ENCODE peak calls at places on chromosome 11, in nine cellular contexts. One of them, this sample, is unnamed. For H3K27me3, the result is how much of the 10 kb centered on the place peaks cover.

GRCh38 chr11:32029721-32030120 is 61.2 kb upstream of the RCN1 start:
- DNase-seq in ovary: no peak
- DNase-seq in CD8-positive, alpha-beta T cell: no peak
- DNase-seq in mammary epithelial cell: no peak
- DNase-seq in cardiac muscle cell: peak
- DNase-seq in heart right ventricle: no peak
- DNase-seq in brain microvascular endothelial cell: no peak
- DNase-seq in IMR-90: no peak
- DNase-seq in sigmoid colon: no peak
- DNase-seq in this sample: no peak

GRCh38 chr11:134332189-134332631 is 422 bp downstream of the GLB1L2 start:
- DNase-seq in ovary: no peak
- DNase-seq in CD8-positive, alpha-beta T cell: no peak
- DNase-seq in mammary epithelial cell: no peak
- DNase-seq in cardiac muscle cell: no peak
- DNase-seq in heart right ventricle: no peak
- DNase-seq in brain microvascular endothelial cell: no peak
- DNase-seq in IMR-90: no peak
- DNase-seq in sigmoid colon: peak
- DNase-seq in this sample: no peak

GRCh38 chr11:108886608-108887007 is 221.7 kb downstream of the DDX10 start:
- DNase-seq in ovary: no peak
- DNase-seq in CD8-positive, alpha-beta T cell: no peak
- DNase-seq in mammary epithelial cell: no peak
- DNase-seq in cardiac muscle cell: no peak
- DNase-seq in heart right ventricle: no peak
- DNase-seq in brain microvascular endothelial cell: peak
- DNase-seq in IMR-90: peak
- DNase-seq in sigmoid colon: no peak
- DNase-seq in this sample: no peak

GRCh38 chr11:70656293-70656692 is 258.0 kb downstream of the CTTN start:
- DNase-seq in ovary: no peak
- DNase-seq in CD8-positive, alpha-beta T cell: no peak
- DNase-seq in mammary epithelial cell: no peak
- DNase-seq in cardiac muscle cell: no peak
- DNase-seq in heart right ventricle: no peak
- DNase-seq in brain microvascular endothelial cell: no peak
- DNase-seq in IMR-90: no peak
- DNase-seq in sigmoid colon: no peak
- DNase-seq in this sample: no peak

GRCh38 chr11:111532365-111532709 is 8.2 kb upstream of the LAYN start:
- DNase-seq in ovary: no peak
- DNase-seq in CD8-positive, alpha-beta T cell: no peak
- DNase-seq in mammary epithelial cell: peak
- DNase-seq in cardiac muscle cell: no peak
- DNase-seq in heart right ventricle: no peak
- DNase-seq in brain microvascular endothelial cell: no peak
- DNase-seq in IMR-90: no peak
- DNase-seq in sigmoid colon: no peak
- DNase-seq in this sample: no peak

GRCh38 chr11:123544631-123545375 is 109.6 kb downstream of the SCN3B start:
- DNase-seq in ovary: no peak
- DNase-seq in CD8-positive, alpha-beta T cell: no peak
- DNase-seq in mammary epithelial cell: no peak
- DNase-seq in cardiac muscle cell: no peak
- DNase-seq in heart right ventricle: peak
- DNase-seq in brain microvascular endothelial cell: no peak
- DNase-seq in IMR-90: no peak
- DNase-seq in sigmoid colon: no peak
- DNase-seq in this sample: no peak

GRCh38 chr11:115665958-115666357 is 161.7 kb upstream of the CADM1 start:
- DNase-seq in ovary: no peak
- DNase-seq in CD8-positive, alpha-beta T cell: no peak
- DNase-seq in mammary epithelial cell: no peak
- DNase-seq in cardiac muscle cell: no peak
- DNase-seq in heart right ventricle: no peak
- DNase-seq in brain microvascular endothelial cell: no peak
- DNase-seq in IMR-90: peak
- DNase-seq in sigmoid colon: peak
- DNase-seq in this sample: no peak

GRCh38 chr11:65298655-65299179 is 15.9 kb upstream of the CDC42EP2 start:
- DNase-seq in ovary: peak
- DNase-seq in CD8-positive, alpha-beta T cell: no peak
- DNase-seq in mammary epithelial cell: no peak
- DNase-seq in cardiac muscle cell: peak
- DNase-seq in heart right ventricle: peak
- DNase-seq in brain microvascular endothelial cell: peak
- DNase-seq in IMR-90: peak
- DNase-seq in sigmoid colon: peak
- DNase-seq in this sample: no peak

GRCh38 chr11:27471067-27471587 is 1.5 kb downstream of the LGR4 start:
- DNase-seq in ovary: no peak
- DNase-seq in CD8-positive, alpha-beta T cell: no peak
- DNase-seq in mammary epithelial cell: peak
- DNase-seq in cardiac muscle cell: no peak
- DNase-seq in heart right ventricle: no peak
- DNase-seq in brain microvascular endothelial cell: no peak
- DNase-seq in IMR-90: no peak
- DNase-seq in sigmoid colon: no peak
- DNase-seq in this sample: no peak

GRCh38 chr11:69369945-69370344 is 76.0 kb downstream of the MYEOV start:
- DNase-seq in ovary: no peak
- DNase-seq in CD8-positive, alpha-beta T cell: no peak
- DNase-seq in mammary epithelial cell: no peak
- DNase-seq in cardiac muscle cell: no peak
- DNase-seq in heart right ventricle: peak
- DNase-seq in brain microvascular endothelial cell: no peak
- DNase-seq in IMR-90: no peak
- DNase-seq in sigmoid colon: no peak
- DNase-seq in this sample: no peak

GRCh38 chr11:75349540-75350116 is 1.8 kb downstream of the ARRB1 start:
- DNase-seq in ovary: no peak
- DNase-seq in CD8-positive, alpha-beta T cell: no peak
- DNase-seq in mammary epithelial cell: no peak
- DNase-seq in cardiac muscle cell: no peak
- DNase-seq in heart right ventricle: no peak
- DNase-seq in brain microvascular endothelial cell: no peak
- DNase-seq in IMR-90: no peak
- DNase-seq in sigmoid colon: peak
- DNase-seq in this sample: no peak

GRCh38 chr11:44235765-44236201 is 74.2 kb downstream of the ALX4 start:
- DNase-seq in ovary: no peak
- DNase-seq in CD8-positive, alpha-beta T cell: no peak
- DNase-seq in mammary epithelial cell: no peak
- DNase-seq in cardiac muscle cell: peak
- DNase-seq in heart right ventricle: no peak
- DNase-seq in brain microvascular endothelial cell: no peak
- DNase-seq in IMR-90: peak
- DNase-seq in sigmoid colon: no peak
- DNase-seq in this sample: no peak

GRCh38 chr11:73516080-73516479 is 81.8 kb downstream of the FAM168A start:
- DNase-seq in ovary: no peak
- DNase-seq in CD8-positive, alpha-beta T cell: no peak
- DNase-seq in mammary epithelial cell: no peak
- DNase-seq in cardiac muscle cell: no peak
- DNase-seq in heart right ventricle: no peak
- DNase-seq in brain microvascular endothelial cell: no peak
- DNase-seq in IMR-90: no peak
- DNase-seq in sigmoid colon: no peak
- DNase-seq in this sample: no peak

GRCh38 chr11:35367491-35367890 is 51.9 kb downstream of the SLC1A2 start:
- DNase-seq in ovary: no peak
- DNase-seq in CD8-positive, alpha-beta T cell: no peak
- DNase-seq in mammary epithelial cell: no peak
- DNase-seq in cardiac muscle cell: peak
- DNase-seq in heart right ventricle: peak
- DNase-seq in brain microvascular endothelial cell: peak
- DNase-seq in IMR-90: peak
- DNase-seq in sigmoid colon: no peak
- DNase-seq in this sample: no peak

GRCh38 chr11:63888170-63889086 is 28.5 kb downstream of the RCOR2 start:
- DNase-seq in ovary: peak
- DNase-seq in CD8-positive, alpha-beta T cell: peak
- DNase-seq in mammary epithelial cell: peak
- DNase-seq in cardiac muscle cell: peak
- DNase-seq in heart right ventricle: peak
- DNase-seq in brain microvascular endothelial cell: peak
- DNase-seq in IMR-90: peak
- DNase-seq in sigmoid colon: peak
- DNase-seq in this sample: peak

GRCh38 chr11:102345923-102346322 is 1.1 kb upstream of the BIRC2 start:
- DNase-seq in ovary: no peak
- DNase-seq in CD8-positive, alpha-beta T cell: no peak
- DNase-seq in mammary epithelial cell: peak
- DNase-seq in cardiac muscle cell: peak
- DNase-seq in heart right ventricle: no peak
- DNase-seq in brain microvascular endothelial cell: peak
- DNase-seq in IMR-90: peak
- DNase-seq in sigmoid colon: no peak
- DNase-seq in this sample: no peak

GRCh38 chr11:119704849-119705248 is 24.2 kb downstream of the NECTIN1 start:
- DNase-seq in ovary: no peak
- DNase-seq in CD8-positive, alpha-beta T cell: no peak
- DNase-seq in mammary epithelial cell: no peak
- DNase-seq in cardiac muscle cell: no peak
- DNase-seq in heart right ventricle: no peak
- DNase-seq in brain microvascular endothelial cell: no peak
- DNase-seq in IMR-90: no peak
- DNase-seq in sigmoid colon: no peak
- DNase-seq in this sample: no peak

DNA sequence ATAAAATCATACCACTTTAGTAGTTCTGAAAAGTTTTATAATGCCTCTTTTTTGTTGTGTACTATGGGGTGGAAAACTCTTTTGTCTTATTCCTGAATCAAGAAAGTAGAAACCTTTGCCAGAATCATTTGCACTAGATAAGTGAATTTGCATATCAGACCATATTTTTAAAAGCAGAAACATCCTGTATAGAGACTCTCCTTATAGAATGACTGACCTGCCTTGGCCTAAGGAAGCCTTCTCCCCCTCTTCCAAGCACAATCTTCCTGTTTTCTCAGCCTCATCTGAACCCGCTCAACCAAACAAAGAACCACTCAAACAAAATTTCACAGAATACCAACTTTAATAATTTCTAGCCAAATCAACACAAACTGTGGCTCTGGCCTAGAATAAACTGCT is 60.3 kb downstream of the SIK3 start:
- DNase-seq in ovary: no peak
- DNase-seq in CD8-positive, alpha-beta T cell: no peak
- DNase-seq in mammary epithelial cell: no peak
- DNase-seq in cardiac muscle cell: no peak
- DNase-seq in heart right ventricle: no peak
- DNase-seq in brain microvascular endothelial cell: no peak
- DNase-seq in IMR-90: no peak
- DNase-seq in sigmoid colon: no peak
- DNase-seq in this sample: no peak
- H3K27ac ChIP-seq in ovary: no peak
- H3K27ac ChIP-seq in CD8-positive, alpha-beta T cell: no peak
- H3K27ac ChIP-seq in mammary epithelial cell: no peak
- H3K27ac ChIP-seq in cardiac muscle cell: peak
- H3K27ac ChIP-seq in heart right ventricle: no peak
- H3K27ac ChIP-seq in brain microvascular endothelial cell: no peak
- H3K27ac ChIP-seq in IMR-90: no peak
- H3K27ac ChIP-seq in sigmoid colon: no peak
- H3K27ac ChIP-seq in this sample: no peak

DNA sequence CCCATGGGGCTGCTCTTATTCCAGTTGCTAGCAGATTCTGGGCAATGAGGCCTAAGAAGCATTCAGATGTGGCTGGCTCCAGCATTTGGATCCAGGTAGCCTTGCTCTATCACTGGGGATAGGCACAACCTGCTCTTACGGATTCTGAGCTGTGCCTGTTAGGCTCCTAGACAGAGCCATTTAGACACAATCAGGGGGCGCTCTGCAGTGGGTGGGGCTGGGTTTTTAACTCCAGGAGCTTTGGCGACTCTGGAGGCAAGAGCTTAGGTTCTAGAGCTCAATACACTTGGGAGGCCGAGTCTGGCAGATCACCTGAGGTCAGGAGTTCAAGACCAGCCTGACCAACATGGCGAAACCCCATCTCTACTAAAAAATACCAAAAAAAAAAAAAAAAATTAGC is 32.0 kb downstream of the KCNC1 start:
- DNase-seq in ovary: no peak
- DNase-seq in CD8-positive, alpha-beta T cell: no peak
- DNase-seq in mammary epithelial cell: no peak
- DNase-seq in cardiac muscle cell: no peak
- DNase-seq in heart right ventricle: no peak
- DNase-seq in brain microvascular endothelial cell: no peak
- DNase-seq in IMR-90: no peak
- DNase-seq in sigmoid colon: no peak
- DNase-seq in this sample: no peak
- TF ChIP-seq CTCF in ovary: no peak
- TF ChIP-seq CTCF in CD8-positive, alpha-beta T cell: no peak
- TF ChIP-seq CTCF in mammary epithelial cell: peak
- TF ChIP-seq CTCF in cardiac muscle cell: no peak
- TF ChIP-seq CTCF in heart right ventricle: no peak
- TF ChIP-seq CTCF in brain microvascular endothelial cell: peak
- TF ChIP-seq CTCF in IMR-90: no peak
- TF ChIP-seq CTCF in sigmoid colon: no peak
- TF ChIP-seq CTCF in this sample: no peak

GRCh38 chr11:45436118-45436517 is 150.0 kb upstream of the SYT13 start:
- DNase-seq in ovary: no peak
- DNase-seq in CD8-positive, alpha-beta T cell: no peak
- DNase-seq in mammary epithelial cell: no peak
- DNase-seq in cardiac muscle cell: no peak
- DNase-seq in heart right ventricle: no peak
- DNase-seq in brain microvascular endothelial cell: no peak
- DNase-seq in IMR-90: no peak
- DNase-seq in sigmoid colon: no peak
- DNase-seq in this sample: no peak
- H3K27me3 ChIP-seq in ovary: under half
- H3K27me3 ChIP-seq in CD8-positive, alpha-beta T cell: under half
- H3K27me3 ChIP-seq in mammary epithelial cell: under half
- H3K27me3 ChIP-seq in cardiac muscle cell: under half
- H3K27me3 ChIP-seq in heart right ventricle: under half
- H3K27me3 ChIP-seq in brain microvascular endothelial cell: under half
- H3K27me3 ChIP-seq in IMR-90: under half
- H3K27me3 ChIP-seq in sigmoid colon: under half
- H3K27me3 ChIP-seq in this sample: under half

DNA sequence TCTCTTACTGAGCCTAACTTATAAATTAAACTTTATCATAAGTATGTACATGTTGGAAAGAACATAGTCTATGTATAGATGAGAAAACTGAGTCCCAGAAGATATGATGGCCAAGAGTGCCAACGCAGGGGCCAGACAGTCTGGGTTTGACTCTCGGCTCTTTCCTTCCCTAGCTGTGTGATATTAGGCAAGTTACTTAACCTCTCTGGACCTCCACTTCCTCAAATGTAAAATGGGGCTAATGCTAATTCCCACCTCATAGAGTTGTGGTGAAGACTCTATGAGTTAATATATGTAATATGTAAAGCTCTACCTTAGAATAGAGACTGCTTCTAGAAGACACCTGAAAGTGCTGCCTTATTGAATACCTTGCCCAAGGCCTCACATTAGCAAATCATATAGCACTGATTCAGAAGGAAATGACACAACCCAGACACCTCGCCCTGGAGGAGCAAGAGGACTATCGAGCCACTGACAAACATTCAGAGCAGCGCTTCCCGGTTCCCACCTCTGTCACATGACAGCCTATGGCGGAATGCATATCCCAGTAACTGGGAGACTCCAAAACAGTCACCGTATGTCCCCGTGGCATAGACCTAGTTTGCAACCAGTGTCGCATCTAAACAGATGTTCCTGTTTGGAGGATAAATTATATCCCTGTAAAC is 11.3 kb upstream of the CCDC86 start:
- DNase-seq in ovary: no peak
- DNase-seq in CD8-positive, alpha-beta T cell: no peak
- DNase-seq in mammary epithelial cell: peak
- DNase-seq in cardiac muscle cell: no peak
- DNase-seq in heart right ventricle: no peak
- DNase-seq in brain microvascular endothelial cell: no peak
- DNase-seq in IMR-90: no peak
- DNase-seq in sigmoid colon: no peak
- DNase-seq in this sample: no peak
- H3K27ac ChIP-seq in ovary: no peak
- H3K27ac ChIP-seq in CD8-positive, alpha-beta T cell: no peak
- H3K27ac ChIP-seq in mammary epithelial cell: no peak
- H3K27ac ChIP-seq in cardiac muscle cell: no peak
- H3K27ac ChIP-seq in heart right ventricle: no peak
- H3K27ac ChIP-seq in brain microvascular endothelial cell: no peak
- H3K27ac ChIP-seq in IMR-90: no peak
- H3K27ac ChIP-seq in sigmoid colon: no peak
- H3K27ac ChIP-seq in this sample: no peak

This sample was measured in CD4-positive, alpha-beta T cell.